ENCODE peak calls at places on chromosomes 12 and 14, in eight cellular contexts. One of them, this sample, is unnamed.

GRCh38 chr12:25979059-25979458 is 20.6 kb downstream of the RASSF8 start:
- DNase-seq in stomach: no peak
- DNase-seq in cardiac muscle cell: no peak
- DNase-seq in fibroblast of lung: no peak
- DNase-seq in WERI-Rb-1: no peak
- DNase-seq in GM13976: no peak
- DNase-seq in fibroblast of pulmonary artery: no peak
- DNase-seq in foreskin fibroblast: no peak
- DNase-seq in this sample: no peak

GRCh38 chr12:104656383-104656782 is 199.6 kb downstream of the CHST11 start:
- DNase-seq in fibroblast of pulmonary artery: no peak
- DNase-seq in cardiac muscle cell: no peak
- DNase-seq in GM13976: no peak
- DNase-seq in stomach: no peak
- DNase-seq in fibroblast of lung: no peak
- DNase-seq in foreskin fibroblast: no peak
- DNase-seq in WERI-Rb-1: no peak
- DNase-seq in this sample: no peak

GRCh38 chr14:58712357-58712756 is 74.6 kb downstream of the DACT1 start:
- DNase-seq in fibroblast of lung: no peak
- DNase-seq in GM13976: no peak
- DNase-seq in fibroblast of pulmonary artery: no peak
- DNase-seq in foreskin fibroblast: no peak
- DNase-seq in WERI-Rb-1: no peak
- DNase-seq in stomach: no peak
- DNase-seq in cardiac muscle cell: peak; percentile 46
- DNase-seq in this sample: no peak

GRCh38 chr12:100987552-100988277 is 193.1 kb downstream of the ANO4 start:
- DNase-seq in GM13976: peak; percentile 37
- DNase-seq in foreskin fibroblast: peak; percentile 69
- DNase-seq in fibroblast of lung: peak; percentile 22
- DNase-seq in WERI-Rb-1: peak; percentile 53
- DNase-seq in stomach: no peak
- DNase-seq in fibroblast of pulmonary artery: peak; percentile 62
- DNase-seq in cardiac muscle cell: peak; percentile 54
- DNase-seq in this sample: peak; percentile 8

GRCh38 chr14:63032056-63032455 is 13.2 kb downstream of the KCNH5 start:
- DNase-seq in cardiac muscle cell: peak; percentile 50
- DNase-seq in fibroblast of pulmonary artery: no peak
- DNase-seq in fibroblast of lung: peak; percentile 61
- DNase-seq in GM13976: no peak
- DNase-seq in WERI-Rb-1: no peak
- DNase-seq in foreskin fibroblast: no peak
- DNase-seq in stomach: no peak
- DNase-seq in this sample: no peak

GRCh38 chr14:74954232-74954946 is 1.0 kb downstream of the PGF start:
- DNase-seq in fibroblast of lung: no peak
- DNase-seq in fibroblast of pulmonary artery: no peak
- DNase-seq in foreskin fibroblast: no peak
- DNase-seq in GM13976: no peak
- DNase-seq in cardiac muscle cell: peak; percentile 16
- DNase-seq in WERI-Rb-1: peak; percentile 63
- DNase-seq in stomach: no peak
- DNase-seq in this sample: no peak

GRCh38 chr12:93151079-93151759 is 222.1 kb upstream of the EEA1 start:
- DNase-seq in GM13976: no peak
- DNase-seq in WERI-Rb-1: no peak
- DNase-seq in cardiac muscle cell: no peak
- DNase-seq in foreskin fibroblast: no peak
- DNase-seq in stomach: no peak
- DNase-seq in fibroblast of lung: no peak
- DNase-seq in fibroblast of pulmonary artery: no peak
- DNase-seq in this sample: no peak

GRCh38 chr12:109804820-109805761 is 28.1 kb downstream of the TRPV4 start:
- DNase-seq in cardiac muscle cell: peak; percentile 56
- DNase-seq in GM13976: peak; percentile 87
- DNase-seq in fibroblast of lung: peak; percentile 50
- DNase-seq in WERI-Rb-1: peak; percentile 77
- DNase-seq in stomach: peak; percentile 72
- DNase-seq in fibroblast of pulmonary artery: peak; percentile 58
- DNase-seq in foreskin fibroblast: peak; percentile 27
- DNase-seq in this sample: peak; percentile 68

GRCh38 chr12:51823875-51824565 is 24.5 kb downstream of the FIGNL2 start:
- DNase-seq in fibroblast of lung: peak; percentile 76
- DNase-seq in fibroblast of pulmonary artery: peak; percentile 81
- DNase-seq in GM13976: no peak
- DNase-seq in stomach: peak; percentile 51
- DNase-seq in cardiac muscle cell: peak; percentile 79
- DNase-seq in WERI-Rb-1: peak; percentile 49
- DNase-seq in foreskin fibroblast: peak; percentile 52
- DNase-seq in this sample: no peak

GRCh38 chr14:83300454-83301064 is 1766.9 kb upstream of the SEL1L start:
- DNase-seq in fibroblast of pulmonary artery: peak; percentile 60
- DNase-seq in stomach: no peak
- DNase-seq in cardiac muscle cell: peak; percentile 56
- DNase-seq in WERI-Rb-1: no peak
- DNase-seq in GM13976: peak; percentile 1
- DNase-seq in fibroblast of lung: peak; percentile 60
- DNase-seq in foreskin fibroblast: no peak
- DNase-seq in this sample: no peak

GRCh38 chr12:59084758-59085383 is 164.6 kb upstream of the LRIG3 start:
- DNase-seq in cardiac muscle cell: peak; percentile 34
- DNase-seq in fibroblast of lung: peak; percentile 73
- DNase-seq in foreskin fibroblast: peak; percentile 74
- DNase-seq in WERI-Rb-1: no peak
- DNase-seq in fibroblast of pulmonary artery: no peak
- DNase-seq in GM13976: no peak
- DNase-seq in stomach: no peak
- DNase-seq in this sample: peak; percentile 9

GRCh38 chr12:64538146-64538545 is 72.1 kb upstream of the RASSF3 start:
- DNase-seq in cardiac muscle cell: no peak
- DNase-seq in WERI-Rb-1: no peak
- DNase-seq in foreskin fibroblast: no peak
- DNase-seq in fibroblast of pulmonary artery: no peak
- DNase-seq in fibroblast of lung: no peak
- DNase-seq in stomach: no peak
- DNase-seq in GM13976: no peak
- DNase-seq in this sample: no peak

GRCh38 chr12:111791507-111791906 is 24.8 kb downstream of the ALDH2 start:
- DNase-seq in stomach: no peak
- DNase-seq in fibroblast of lung: no peak
- DNase-seq in WERI-Rb-1: no peak
- DNase-seq in cardiac muscle cell: no peak
- DNase-seq in foreskin fibroblast: no peak
- DNase-seq in fibroblast of pulmonary artery: no peak
- DNase-seq in GM13976: no peak
- DNase-seq in this sample: no peak

GRCh38 chr12:77947746-77948145 is 117.1 kb downstream of the NAV3 start:
- DNase-seq in GM13976: no peak
- DNase-seq in WERI-Rb-1: no peak
- DNase-seq in fibroblast of lung: no peak
- DNase-seq in stomach: no peak
- DNase-seq in fibroblast of pulmonary artery: no peak
- DNase-seq in foreskin fibroblast: no peak
- DNase-seq in cardiac muscle cell: no peak
- DNase-seq in this sample: no peak

GRCh38 chr12:32893458-32893857 is 3.1 kb downstream of the PKP2 start:
- DNase-seq in foreskin fibroblast: no peak
- DNase-seq in fibroblast of lung: no peak
- DNase-seq in cardiac muscle cell: peak; percentile 74
- DNase-seq in WERI-Rb-1: no peak
- DNase-seq in fibroblast of pulmonary artery: peak; percentile 60
- DNase-seq in GM13976: no peak
- DNase-seq in stomach: no peak
- DNase-seq in this sample: no peak

GRCh38 chr14:32703246-32703645 is 235.4 kb upstream of the NPAS3 start:
- DNase-seq in WERI-Rb-1: no peak
- DNase-seq in cardiac muscle cell: peak; percentile 79
- DNase-seq in foreskin fibroblast: no peak
- DNase-seq in fibroblast of lung: peak; percentile 59
- DNase-seq in GM13976: no peak
- DNase-seq in stomach: no peak
- DNase-seq in fibroblast of pulmonary artery: peak; percentile 79
- DNase-seq in this sample: no peak

GRCh38 chr12:22250762-22251161 is 83.7 kb downstream of the ST8SIA1 start:
- DNase-seq in fibroblast of lung: no peak
- DNase-seq in foreskin fibroblast: no peak
- DNase-seq in WERI-Rb-1: no peak
- DNase-seq in fibroblast of pulmonary artery: no peak
- DNase-seq in GM13976: no peak
- DNase-seq in stomach: no peak
- DNase-seq in cardiac muscle cell: no peak
- DNase-seq in this sample: no peak

GRCh38 chr14:105408592-105408991 is 10.3 kb downstream of the TEX22 start:
- DNase-seq in fibroblast of lung: no peak
- DNase-seq in fibroblast of pulmonary artery: no peak
- DNase-seq in stomach: no peak
- DNase-seq in GM13976: no peak
- DNase-seq in WERI-Rb-1: no peak
- DNase-seq in cardiac muscle cell: no peak
- DNase-seq in foreskin fibroblast: no peak
- DNase-seq in this sample: no peak

GRCh38 chr12:106082216-106083175 is 56.3 kb downstream of the NUAK1 start:
- DNase-seq in fibroblast of pulmonary artery: no peak
- DNase-seq in foreskin fibroblast: no peak
- DNase-seq in fibroblast of lung: no peak
- DNase-seq in stomach: no peak
- DNase-seq in GM13976: no peak
- DNase-seq in cardiac muscle cell: no peak
- DNase-seq in WERI-Rb-1: no peak
- DNase-seq in this sample: no peak

GRCh38 chr14:68278568-68279436 is 459.2 kb downstream of the RAD51B start:
- DNase-seq in cardiac muscle cell: peak; percentile 36
- DNase-seq in fibroblast of lung: peak; percentile 77
- DNase-seq in GM13976: no peak
- DNase-seq in WERI-Rb-1: no peak
- DNase-seq in stomach: no peak
- DNase-seq in foreskin fibroblast: peak; percentile 50
- DNase-seq in fibroblast of pulmonary artery: peak; percentile 45
- DNase-seq in this sample: no peak

GRCh38 chr12:121537814-121538698 is 42.8 kb downstream of the KDM2B start:
- DNase-seq in cardiac muscle cell: no peak
- DNase-seq in stomach: peak; percentile 33
- DNase-seq in fibroblast of lung: no peak
- DNase-seq in foreskin fibroblast: no peak
- DNase-seq in WERI-Rb-1: no peak
- DNase-seq in fibroblast of pulmonary artery: no peak
- DNase-seq in GM13976: peak; percentile 61
- DNase-seq in this sample: peak; percentile 20

GRCh38 chr14:70045715-70046535 is 142.8 kb downstream of the SLC8A3 start:
- DNase-seq in WERI-Rb-1: peak; percentile 82
- DNase-seq in stomach: peak; percentile 86
- DNase-seq in foreskin fibroblast: peak; percentile 46
- DNase-seq in GM13976: peak; percentile 51
- DNase-seq in fibroblast of pulmonary artery: peak; percentile 62
- DNase-seq in fibroblast of lung: peak; percentile 44
- DNase-seq in cardiac muscle cell: peak; percentile 79
- DNase-seq in this sample: peak; percentile 62
- TF ChIP-seq CTCF in WERI-Rb-1: peak; percentile 97
- TF ChIP-seq CTCF in stomach: peak; percentile 50
- TF ChIP-seq CTCF in foreskin fibroblast: peak; percentile 48
- TF ChIP-seq CTCF in GM13976: peak; percentile 30
- TF ChIP-seq CTCF in fibroblast of pulmonary artery: peak; percentile 71
- TF ChIP-seq CTCF in fibroblast of lung: peak; percentile 72
- TF ChIP-seq CTCF in cardiac muscle cell: peak; percentile 80
- TF ChIP-seq CTCF in this sample: peak; percentile 84

GRCh38 chr14:54435500-54435981 is 5.6 kb downstream of the CNIH1 start:
- DNase-seq in fibroblast of pulmonary artery: peak; percentile 68
- DNase-seq in fibroblast of lung: peak; percentile 57
- DNase-seq in WERI-Rb-1: no peak
- DNase-seq in stomach: no peak
- DNase-seq in foreskin fibroblast: no peak
- DNase-seq in GM13976: peak; percentile 28
- DNase-seq in cardiac muscle cell: peak; percentile 72
- DNase-seq in this sample: no peak
- TF ChIP-seq CTCF in fibroblast of pulmonary artery: no peak
- TF ChIP-seq CTCF in fibroblast of lung: no peak
- TF ChIP-seq CTCF in WERI-Rb-1: no peak
- TF ChIP-seq CTCF in stomach: no peak
- TF ChIP-seq CTCF in foreskin fibroblast: no peak
- TF ChIP-seq CTCF in GM13976: no peak
- TF ChIP-seq CTCF in cardiac muscle cell: no peak
- TF ChIP-seq CTCF in this sample: no peak

DNA sequence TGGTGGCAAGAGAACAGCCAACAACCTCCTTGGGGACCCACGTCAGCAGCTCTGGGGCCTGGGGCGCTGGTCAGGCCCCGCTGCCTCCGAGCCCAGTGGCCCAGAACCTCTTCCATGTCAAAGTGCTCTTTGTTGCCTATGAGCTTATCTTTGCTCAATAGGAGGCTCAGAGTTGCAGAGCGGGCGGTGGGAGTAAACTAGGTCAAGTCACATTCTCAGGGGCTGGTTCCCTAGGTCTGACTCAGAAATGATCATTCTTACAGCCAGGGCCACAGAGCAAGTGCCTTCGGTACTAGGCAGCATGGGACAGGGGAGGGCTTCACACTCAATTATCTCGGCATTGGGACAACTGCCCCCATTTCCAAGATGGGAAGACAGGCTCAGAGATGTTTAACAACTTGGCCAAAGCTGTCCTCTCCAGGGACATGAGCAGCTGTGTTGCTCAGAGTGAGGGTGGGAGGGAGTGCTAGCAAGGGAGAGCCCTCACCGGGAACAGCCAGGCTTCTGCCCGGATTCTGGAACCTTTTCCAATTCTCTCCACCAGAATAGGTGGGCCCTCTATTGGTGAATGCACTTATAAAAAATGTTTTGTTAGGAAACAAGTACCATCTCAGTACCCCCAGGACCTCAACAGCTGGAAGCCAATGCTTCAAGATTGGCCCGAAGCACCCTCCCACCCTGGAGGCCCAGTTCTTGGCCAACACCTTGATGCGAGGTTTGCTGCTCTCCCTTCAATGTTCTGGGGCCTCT is 11.9 kb downstream of the SLC25A29 start:
- DNase-seq in cardiac muscle cell: peak; percentile 45
- DNase-seq in GM13976: peak; percentile 32
- DNase-seq in foreskin fibroblast: no peak
- DNase-seq in fibroblast of lung: no peak
- DNase-seq in stomach: no peak
- DNase-seq in fibroblast of pulmonary artery: no peak
- DNase-seq in WERI-Rb-1: no peak
- DNase-seq in this sample: no peak
- TF ChIP-seq CTCF in cardiac muscle cell: no peak
- TF ChIP-seq CTCF in GM13976: no peak
- TF ChIP-seq CTCF in foreskin fibroblast: no peak
- TF ChIP-seq CTCF in fibroblast of lung: no peak
- TF ChIP-seq CTCF in stomach: no peak
- TF ChIP-seq CTCF in fibroblast of pulmonary artery: no peak
- TF ChIP-seq CTCF in WERI-Rb-1: no peak
- TF ChIP-seq CTCF in this sample: no peak

GRCh38 chr12:115172521-115172920 is 488.5 kb upstream of the TBX3 start:
- DNase-seq in fibroblast of pulmonary artery: peak; percentile 20
- DNase-seq in WERI-Rb-1: no peak
- DNase-seq in GM13976: no peak
- DNase-seq in fibroblast of lung: peak; percentile 83
- DNase-seq in stomach: no peak
- DNase-seq in cardiac muscle cell: no peak
- DNase-seq in foreskin fibroblast: peak; percentile 56
- DNase-seq in this sample: no peak

GRCh38 chr12:115163710-115164109 is 479.7 kb upstream of the TBX3 start:
- DNase-seq in foreskin fibroblast: no peak
- DNase-seq in stomach: no peak
- DNase-seq in cardiac muscle cell: no peak
- DNase-seq in GM13976: no peak
- DNase-seq in WERI-Rb-1: peak; percentile 83
- DNase-seq in fibroblast of lung: no peak
- DNase-seq in fibroblast of pulmonary artery: no peak
- DNase-seq in this sample: no peak

GRCh38 chr12:115166698-115167315 is 482.8 kb upstream of the TBX3 start:
- DNase-seq in stomach: no peak
- DNase-seq in GM13976: no peak
- DNase-seq in cardiac muscle cell: peak; percentile 72
- DNase-seq in foreskin fibroblast: no peak
- DNase-seq in fibroblast of lung: peak; percentile 67
- DNase-seq in fibroblast of pulmonary artery: peak; percentile 79
- DNase-seq in WERI-Rb-1: peak; percentile 12
- DNase-seq in this sample: no peak
- TF ChIP-seq CTCF in stomach: no peak
- TF ChIP-seq CTCF in GM13976: no peak
- TF ChIP-seq CTCF in cardiac muscle cell: peak; percentile 32
- TF ChIP-seq CTCF in foreskin fibroblast: peak; percentile 24
- TF ChIP-seq CTCF in fibroblast of lung: peak; percentile 43
- TF ChIP-seq CTCF in fibroblast of pulmonary artery: peak; percentile 46
- TF ChIP-seq CTCF in WERI-Rb-1: no peak
- TF ChIP-seq CTCF in this sample: no peak

This sample was measured in neural crest cell.